ENCODE peak calls at places on chromosomes 12 and 14, in seven cellular contexts. G is vagina, S is body of pancreas, V is uterus, R is transverse colon, Y is tibial nerve, C is HCT116. W is an unnamed sample.

GRCh38 chr12:47311011-47311410 is 231.3 kb upstream of the AMIGO2 start:
- DNase-seq in G (no peak), S (no peak), V (no peak), R (no peak), Y (no peak), C (no peak), W (no peak)

GRCh38 chr12:65567820-65568219 is 256.5 kb upstream of the HMGA2 start:
- DNase-seq in G (no peak), S (no peak), V (no peak), R (no peak), Y (no peak), C (no peak), W (no peak)

GRCh38 chr14:26598672-26599131 is 869 bp upstream of the NOVA1 start:
- DNase-seq in G (no peak), S (no peak), V (no peak), R (no peak), Y (no peak), C (no peak), W (peak; percentile 21)

GRCh38 chr12:112946236-112947000 is 8.1 kb downstream of the OAS3 start:
- DNase-seq in G (peak; percentile 64), S (no peak), V (no peak), R (no peak), Y (no peak), C (no peak), W (no peak)

GRCh38 chr14:103067231-103067954 is 10.0 kb upstream of the CDC42BPB start:
- DNase-seq in G (no peak), S (no peak), V (no peak), R (peak; percentile 58), Y (no peak), C (peak; percentile 73), W (no peak)

GRCh38 chr14:100400115-100400514 is 77.0 kb downstream of the SLC25A47 start:
- DNase-seq in G (no peak), S (peak; percentile 44), V (no peak), R (peak; percentile 54), Y (no peak), C (no peak), W (no peak)

GRCh38 chr12:29582677-29583076 is 85.2 kb upstream of the OVCH1 start:
- DNase-seq in G (no peak), S (no peak), V (no peak), R (no peak), Y (no peak), C (no peak), W (no peak)

GRCh38 chr12:8648598-8649205 is 13.9 kb downstream of the MFAP5 start:
- DNase-seq in G (no peak), S (no peak), V (no peak), R (no peak), Y (no peak), C (no peak), W (no peak)

GRCh38 chr14:60768602-60769001 is 34.0 kb downstream of the MNAT1 start:
- DNase-seq in G (no peak), S (no peak), V (no peak), R (no peak), Y (no peak), C (no peak), W (no peak)

DNA sequence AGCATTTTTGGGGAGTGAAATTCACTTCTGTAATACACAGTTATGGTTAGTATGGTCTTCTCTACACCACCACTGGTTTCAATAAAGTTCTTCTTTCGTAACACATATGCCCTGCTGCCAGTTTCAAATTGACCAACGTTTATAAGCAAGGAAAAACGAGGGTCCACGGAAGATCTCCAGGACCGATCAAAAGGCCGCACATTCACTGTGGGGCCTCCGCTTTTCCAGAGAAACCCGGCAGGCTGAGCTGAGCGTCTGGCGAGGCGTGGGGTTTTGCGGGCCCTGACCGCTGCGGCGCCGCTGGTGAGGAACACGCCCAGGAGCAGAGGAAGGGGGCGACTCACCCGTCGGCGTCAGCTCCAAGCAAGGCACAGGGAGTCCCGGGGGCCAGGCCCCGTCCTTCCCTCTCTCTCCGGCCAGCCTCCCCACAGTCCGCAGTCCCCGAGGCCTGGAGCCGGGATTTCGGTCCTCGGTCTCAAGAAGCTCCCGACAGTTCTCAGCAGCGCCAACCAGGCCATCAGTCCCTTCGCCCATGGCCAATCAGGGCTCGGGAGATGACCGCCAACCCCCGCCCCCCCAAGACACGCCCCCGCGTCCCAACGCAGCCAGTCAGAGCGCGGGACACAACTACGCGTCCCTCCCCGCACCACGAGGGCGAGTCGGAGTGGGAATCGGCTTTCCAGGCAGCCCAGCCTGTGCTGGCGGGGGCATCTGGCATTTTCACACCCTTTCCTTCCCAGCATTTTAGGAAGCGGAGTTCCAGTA is at the start of gene MTERF2:
- DNase-seq in G (no peak), S (peak; percentile 93), V (peak; percentile 91), R (peak; percentile 92), Y (peak; percentile 86), C (peak; percentile 83), W (peak; percentile 96)
- TF ChIP-seq POLR2A in G (peak; percentile 50), S (peak; percentile 95), V (peak; percentile 68), R (peak; percentile 68), Y (peak; percentile 18), C (no peak), W (peak; percentile 41)

DNA sequence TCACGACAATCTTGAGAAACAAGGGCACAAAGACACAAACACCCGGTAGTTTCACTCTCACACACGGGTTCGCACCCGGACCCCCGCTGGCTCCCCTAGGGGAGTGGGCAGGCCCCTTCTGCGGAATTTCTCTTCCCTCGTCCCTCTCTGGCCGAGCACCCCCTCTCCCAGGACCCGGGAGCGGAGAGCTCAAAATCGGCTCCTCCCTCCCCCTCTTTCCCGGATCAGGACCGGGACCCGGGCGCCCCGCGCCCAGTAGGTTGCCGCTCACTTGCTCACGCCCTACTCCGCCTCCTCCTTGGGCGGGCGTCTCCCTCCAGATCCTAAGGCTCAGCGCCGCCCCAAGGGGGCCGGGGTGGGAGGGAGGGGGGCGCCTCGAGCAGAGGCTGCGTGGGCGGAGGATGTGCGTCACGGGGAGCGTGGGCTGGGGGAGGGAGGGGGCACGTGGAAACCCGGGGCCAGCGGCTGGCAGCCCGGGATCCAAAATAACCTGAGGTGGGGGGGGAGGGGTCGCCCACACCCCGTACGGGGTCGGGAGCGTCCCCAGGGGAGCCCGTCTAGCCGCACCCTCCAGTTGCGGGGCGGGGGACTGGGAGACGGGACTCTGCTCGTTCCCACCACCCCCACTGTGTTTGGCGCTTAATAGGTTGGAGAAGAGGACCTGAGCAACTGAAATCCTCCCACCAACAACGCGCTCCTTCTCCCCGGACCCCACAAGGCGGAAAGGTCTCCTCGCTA is 1.8 kb upstream of the NAB2 start:
- DNase-seq in G (peak; percentile 96), S (peak; percentile 73), V (peak; percentile 96), R (peak; percentile 89), Y (peak; percentile 90), C (peak; percentile 77), W (peak; percentile 92)
- TF ChIP-seq POLR2A in G (peak; percentile 81), S (peak; percentile 59), V (peak; percentile 49), R (peak; percentile 66), Y (no peak), C (no peak), W (peak; percentile 55)

DNA sequence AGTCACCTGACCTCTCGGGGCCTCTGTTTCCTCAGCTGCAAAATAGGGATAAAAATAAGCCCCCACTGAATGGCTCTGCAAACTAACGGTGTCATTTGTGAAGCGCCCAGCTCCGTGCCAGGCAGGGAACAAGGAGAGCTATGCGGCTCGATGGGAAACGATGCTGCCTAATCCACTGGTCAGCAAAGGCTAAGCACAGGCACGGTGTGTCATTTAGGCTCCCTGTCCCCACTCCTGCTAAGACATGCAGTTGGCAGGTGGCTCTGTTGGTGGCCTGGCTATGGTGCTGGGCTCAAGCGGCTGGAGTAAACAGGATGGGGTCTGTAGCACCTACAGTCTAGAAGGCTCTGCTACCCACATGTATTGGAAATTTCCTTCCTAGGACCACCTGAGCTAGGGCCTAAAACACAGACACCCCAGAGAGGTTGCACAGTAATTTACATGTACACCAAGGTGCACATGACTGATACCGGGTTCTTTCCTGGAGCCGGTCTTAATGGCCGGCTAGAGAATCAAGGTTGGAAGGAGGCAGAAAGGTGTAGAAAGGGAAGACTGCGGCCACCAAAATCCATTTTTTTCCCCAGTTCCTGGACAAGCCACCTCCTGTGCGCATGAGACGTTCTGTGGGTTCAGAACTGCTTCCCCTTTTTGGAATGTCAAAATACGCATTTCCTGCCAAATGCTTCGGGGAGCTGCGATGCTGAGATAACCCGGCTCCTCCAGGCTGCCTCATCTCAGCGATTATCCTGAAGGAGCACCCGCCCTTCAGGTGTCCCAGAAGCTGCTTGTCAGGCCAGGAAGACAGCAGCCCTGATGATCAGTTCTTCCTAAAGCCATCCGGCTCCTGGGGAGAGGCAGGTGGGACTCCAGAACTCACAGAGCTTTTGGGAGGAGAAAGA is 1.0 kb downstream of the CACNA2D4 start:
- DNase-seq in G (peak; percentile 67), S (no peak), V (no peak), R (no peak), Y (no peak), C (no peak), W (peak; percentile 38)
- TF ChIP-seq POLR2A in G (peak; percentile 8), S (no peak), V (no peak), R (peak; percentile 22), Y (peak; percentile 25), C (no peak), W (no peak)

GRCh38 chr14:24145700-24146621 is at the start of gene PSME2:
- DNase-seq in G (no peak), S (no peak), V (no peak), R (no peak), Y (no peak), C (no peak), W (no peak)

GRCh38 chr14:24145219-24145618 is 1.2 kb downstream of the PSME2 start:
- DNase-seq in G (no peak), S (no peak), V (no peak), R (no peak), Y (no peak), C (no peak), W (no peak)

GRCh38 chr14:24147761-24148428 is 597 bp downstream of the RNF31 start:
- DNase-seq in G (no peak), S (no peak), V (no peak), R (no peak), Y (no peak), C (no peak), W (no peak)

GRCh38 chr14:24146622-24146977 is 190 bp upstream of the PSME2 start:
- DNase-seq in G (no peak), S (peak; percentile 94), V (peak; percentile 94), R (peak; percentile 97), Y (peak; percentile 80), C (peak; percentile 94), W (peak; percentile 96)

GRCh38 chr14:24146978-24147760 is at the start of gene RNF31:
- DNase-seq in G (no peak), S (peak; percentile 98), V (peak; percentile 98), R (peak; percentile 99), Y (peak; percentile 97), C (peak; percentile 96), W (peak; percentile 99)
- TF ChIP-seq POLR2A in G (peak; percentile 59), S (peak; percentile 67), V (peak; percentile 11), R (peak; percentile 61), Y (peak; percentile 21), C (no peak), W (no peak)

DNA sequence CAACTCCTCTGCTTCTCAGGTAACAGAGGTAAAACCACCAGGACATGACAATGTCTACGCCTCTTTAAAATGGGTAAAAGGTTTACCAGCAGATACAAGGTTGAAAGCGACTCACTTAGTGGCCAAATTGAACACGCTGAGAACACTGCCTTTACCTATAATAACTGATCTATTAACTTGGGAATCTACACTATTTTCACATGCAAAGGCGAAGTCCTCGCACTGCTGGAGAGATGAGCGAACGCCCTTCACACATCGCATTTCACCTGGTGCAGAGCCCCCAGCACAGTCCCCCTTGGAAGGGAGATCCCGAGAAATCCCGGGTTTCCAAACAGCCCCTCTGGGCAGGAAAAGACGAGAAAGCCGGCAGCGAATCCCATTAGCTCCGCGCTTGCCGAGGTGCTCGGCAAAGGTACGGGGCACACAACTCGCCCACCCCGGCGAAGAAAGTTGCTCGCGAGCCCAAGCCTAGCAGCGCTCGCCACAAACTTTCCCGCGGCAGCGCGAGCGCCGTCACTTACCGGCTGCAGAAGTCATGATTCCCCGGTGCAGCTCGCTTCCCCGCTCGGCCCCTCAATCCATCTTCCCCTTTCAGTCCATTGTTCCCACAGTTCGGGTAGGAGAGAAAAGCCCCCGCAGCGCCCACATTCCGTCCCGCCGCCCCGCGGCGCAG is 427 bp downstream of the FGD6 start:
- DNase-seq in G (no peak), S (no peak), V (no peak), R (no peak), Y (no peak), C (no peak), W (no peak)
- TF ChIP-seq POLR2A in G (no peak), S (no peak), V (no peak), R (no peak), Y (no peak), C (no peak), W (no peak)